ENCODE peak calls at places on chromosomes 2 and 18, in six cellular contexts. One of them, this sample, is unnamed.
A peak's percentile ranks its signal among the peaks of the same experiment; 100 is the strongest.

GRCh38 chr2:190838492-190838910 is 42.1 kb upstream of the GLS start:
- DNase-seq in fibroblast of mammary gland: peak; percentile 80
- DNase-seq in mesendoderm: no peak
- DNase-seq in HAP-1: no peak
- DNase-seq in AG09309: no peak
- DNase-seq in gastrocnemius medialis: no peak
- DNase-seq in this sample: no peak

GRCh38 chr2:175837046-175837445 is 165.0 kb downstream of the LNPK start:
- DNase-seq in fibroblast of mammary gland: peak; percentile 95
- DNase-seq in mesendoderm: peak; percentile 44
- DNase-seq in HAP-1: no peak
- DNase-seq in AG09309: peak; percentile 67
- DNase-seq in gastrocnemius medialis: no peak
- DNase-seq in this sample: no peak

GRCh38 chr2:168734199-168734746 is 68.2 kb upstream of the NOSTRIN start:
- DNase-seq in fibroblast of mammary gland: no peak
- DNase-seq in mesendoderm: no peak
- DNase-seq in HAP-1: no peak
- DNase-seq in AG09309: no peak
- DNase-seq in gastrocnemius medialis: peak; percentile 37
- DNase-seq in this sample: no peak

GRCh38 chr2:60707750-60708371 is 48.2 kb upstream of the PAPOLG start:
- DNase-seq in fibroblast of mammary gland: peak; percentile 38
- DNase-seq in mesendoderm: peak; percentile 25
- DNase-seq in HAP-1: peak; percentile 58
- DNase-seq in AG09309: peak; percentile 7
- DNase-seq in gastrocnemius medialis: no peak
- DNase-seq in this sample: no peak

GRCh38 chr2:80070587-80070986 is 234.0 kb downstream of the LRRTM1 start:
- DNase-seq in fibroblast of mammary gland: no peak
- DNase-seq in mesendoderm: peak; percentile 57
- DNase-seq in HAP-1: no peak
- DNase-seq in AG09309: no peak
- DNase-seq in gastrocnemius medialis: no peak
- DNase-seq in this sample: no peak

GRCh38 chr2:159714586-159714930 is 2.3 kb downstream of the MARCHF7 start:
- DNase-seq in fibroblast of mammary gland: no peak
- DNase-seq in mesendoderm: no peak
- DNase-seq in HAP-1: no peak
- DNase-seq in AG09309: no peak
- DNase-seq in gastrocnemius medialis: no peak
- DNase-seq in this sample: no peak

GRCh38 chr2:38377501-38378258 is 607 bp upstream of the ATL2 start:
- DNase-seq in fibroblast of mammary gland: peak; percentile 83
- DNase-seq in mesendoderm: no peak
- DNase-seq in HAP-1: peak; percentile 92
- DNase-seq in AG09309: peak; percentile 31
- DNase-seq in gastrocnemius medialis: no peak
- DNase-seq in this sample: no peak

GRCh38 chr2:15238028-15238427 is 323.1 kb downstream of the NBAS start:
- DNase-seq in fibroblast of mammary gland: no peak
- DNase-seq in mesendoderm: no peak
- DNase-seq in HAP-1: no peak
- DNase-seq in AG09309: no peak
- DNase-seq in gastrocnemius medialis: no peak
- DNase-seq in this sample: no peak

GRCh38 chr18:33700513-33700976 is 122.5 kb downstream of the ASXL3 start:
- DNase-seq in fibroblast of mammary gland: no peak
- DNase-seq in mesendoderm: no peak
- DNase-seq in HAP-1: no peak
- DNase-seq in AG09309: no peak
- DNase-seq in gastrocnemius medialis: no peak
- DNase-seq in this sample: no peak

GRCh38 chr18:24136967-24137373 is 1.9 kb upstream of the CABYR start:
- DNase-seq in fibroblast of mammary gland: peak; percentile 9
- DNase-seq in mesendoderm: peak; percentile 55
- DNase-seq in HAP-1: no peak
- DNase-seq in AG09309: no peak
- DNase-seq in gastrocnemius medialis: no peak
- DNase-seq in this sample: no peak

GRCh38 chr2:30366199-30366691 is 80.8 kb upstream of the LCLAT1 start:
- DNase-seq in fibroblast of mammary gland: peak; percentile 51
- DNase-seq in mesendoderm: no peak
- DNase-seq in HAP-1: no peak
- DNase-seq in AG09309: no peak
- DNase-seq in gastrocnemius medialis: no peak
- DNase-seq in this sample: no peak

GRCh38 chr2:159476329-159476728 is 140.0 kb downstream of the BAZ2B start:
- DNase-seq in fibroblast of mammary gland: no peak
- DNase-seq in mesendoderm: no peak
- DNase-seq in HAP-1: no peak
- DNase-seq in AG09309: no peak
- DNase-seq in gastrocnemius medialis: no peak
- DNase-seq in this sample: no peak

GRCh38 chr2:30233142-30233961 is 2.0 kb downstream of the LBH start:
- DNase-seq in fibroblast of mammary gland: no peak
- DNase-seq in mesendoderm: peak; percentile 62
- DNase-seq in HAP-1: peak; percentile 29
- DNase-seq in AG09309: no peak
- DNase-seq in gastrocnemius medialis: no peak
- DNase-seq in this sample: no peak

GRCh38 chr18:57813245-57813644 is 10.1 kb upstream of the ATP8B1 start:
- DNase-seq in fibroblast of mammary gland: peak; percentile 94
- DNase-seq in mesendoderm: peak; percentile 84
- DNase-seq in HAP-1: no peak
- DNase-seq in AG09309: peak; percentile 82
- DNase-seq in gastrocnemius medialis: no peak
- DNase-seq in this sample: no peak

GRCh38 chr2:233458031-233458610 is 103.8 kb downstream of the DGKD start:
- DNase-seq in fibroblast of mammary gland: no peak
- DNase-seq in mesendoderm: no peak
- DNase-seq in HAP-1: no peak
- DNase-seq in AG09309: no peak
- DNase-seq in gastrocnemius medialis: no peak
- DNase-seq in this sample: no peak

GRCh38 chr18:79439201-79440023 is 43.7 kb downstream of the NFATC1 start:
- DNase-seq in fibroblast of mammary gland: peak; percentile 35
- DNase-seq in mesendoderm: no peak
- DNase-seq in HAP-1: no peak
- DNase-seq in AG09309: peak; percentile 74
- DNase-seq in gastrocnemius medialis: peak; percentile 71
- DNase-seq in this sample: no peak

GRCh38 chr2:238651306-238652052 is 196.4 kb upstream of the TWIST2 start:
- DNase-seq in fibroblast of mammary gland: no peak
- DNase-seq in mesendoderm: no peak
- DNase-seq in HAP-1: no peak
- DNase-seq in AG09309: no peak
- DNase-seq in gastrocnemius medialis: no peak
- DNase-seq in this sample: no peak

DNA sequence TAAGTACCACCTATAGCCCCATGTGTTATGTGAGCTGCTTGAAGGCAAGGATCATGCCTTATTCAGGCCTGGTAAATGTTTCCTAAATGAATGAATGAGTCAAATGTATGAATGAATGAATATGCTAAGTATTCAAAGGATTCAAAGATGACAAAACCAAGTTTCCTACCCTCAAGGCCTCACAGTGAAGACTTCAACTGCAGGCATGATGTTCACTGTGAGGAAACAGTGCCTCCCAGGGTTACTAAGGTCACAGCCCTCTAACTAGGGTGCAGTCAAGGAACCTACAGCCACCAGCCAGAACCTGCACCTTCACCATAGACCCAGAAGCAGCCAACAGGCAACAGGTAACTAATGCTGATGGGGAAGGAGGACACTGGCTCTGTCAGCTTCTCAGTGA is 69.3 kb downstream of the SUMO1 start:
- DNase-seq in fibroblast of mammary gland: no peak
- DNase-seq in mesendoderm: no peak
- DNase-seq in HAP-1: no peak
- DNase-seq in AG09309: no peak
- DNase-seq in gastrocnemius medialis: no peak
- DNase-seq in this sample: no peak
- H3K4me3 ChIP-seq in fibroblast of mammary gland: no peak overlapping the region
- H3K4me3 ChIP-seq in mesendoderm: no peak overlapping the region
- H3K4me3 ChIP-seq in HAP-1: no peak overlapping the region
- H3K4me3 ChIP-seq in AG09309: no peak overlapping the region
- H3K4me3 ChIP-seq in gastrocnemius medialis: no peak overlapping the region
- H3K4me3 ChIP-seq in this sample: no peak overlapping the region

GRCh38 chr2:64646007-64646880 is 7.5 kb downstream of the SERTAD2 start:
- DNase-seq in fibroblast of mammary gland: peak; percentile 72
- DNase-seq in mesendoderm: peak; percentile 85
- DNase-seq in HAP-1: peak; percentile 75
- DNase-seq in AG09309: no peak
- DNase-seq in gastrocnemius medialis: peak; percentile 63
- DNase-seq in this sample: no peak
- H3K4me3 ChIP-seq in fibroblast of mammary gland: no peak overlapping the region
- H3K4me3 ChIP-seq in mesendoderm: no peak overlapping the region
- H3K4me3 ChIP-seq in HAP-1: no peak overlapping the region
- H3K4me3 ChIP-seq in AG09309: no peak overlapping the region
- H3K4me3 ChIP-seq in gastrocnemius medialis: peak overlapping the region; percentile 60
- H3K4me3 ChIP-seq in this sample: peak overlapping the region; percentile 10

GRCh38 chr18:46028536-46028891 is 43.5 kb downstream of the PSTPIP2 start:
- DNase-seq in fibroblast of mammary gland: no peak
- DNase-seq in mesendoderm: no peak
- DNase-seq in HAP-1: no peak
- DNase-seq in AG09309: no peak
- DNase-seq in gastrocnemius medialis: no peak
- DNase-seq in this sample: no peak
- H3K4me3 ChIP-seq in fibroblast of mammary gland: peak overlapping the region; percentile 48
- H3K4me3 ChIP-seq in mesendoderm: no peak overlapping the region
- H3K4me3 ChIP-seq in HAP-1: no peak overlapping the region
- H3K4me3 ChIP-seq in AG09309: peak overlapping the region; percentile 42
- H3K4me3 ChIP-seq in gastrocnemius medialis: peak overlapping the region; percentile 73
- H3K4me3 ChIP-seq in this sample: peak overlapping the region; percentile 37

GRCh38 chr18:8546677-8547076 is 62.6 kb upstream of the RAB12 start:
- DNase-seq in fibroblast of mammary gland: no peak
- DNase-seq in mesendoderm: peak; percentile 13
- DNase-seq in HAP-1: no peak
- DNase-seq in AG09309: no peak
- DNase-seq in gastrocnemius medialis: no peak
- DNase-seq in this sample: no peak
- H3K4me3 ChIP-seq in fibroblast of mammary gland: no peak overlapping the region
- H3K4me3 ChIP-seq in mesendoderm: no peak overlapping the region
- H3K4me3 ChIP-seq in HAP-1: no peak overlapping the region
- H3K4me3 ChIP-seq in AG09309: no peak overlapping the region
- H3K4me3 ChIP-seq in gastrocnemius medialis: no peak overlapping the region
- H3K4me3 ChIP-seq in this sample: no peak overlapping the region

DNA sequence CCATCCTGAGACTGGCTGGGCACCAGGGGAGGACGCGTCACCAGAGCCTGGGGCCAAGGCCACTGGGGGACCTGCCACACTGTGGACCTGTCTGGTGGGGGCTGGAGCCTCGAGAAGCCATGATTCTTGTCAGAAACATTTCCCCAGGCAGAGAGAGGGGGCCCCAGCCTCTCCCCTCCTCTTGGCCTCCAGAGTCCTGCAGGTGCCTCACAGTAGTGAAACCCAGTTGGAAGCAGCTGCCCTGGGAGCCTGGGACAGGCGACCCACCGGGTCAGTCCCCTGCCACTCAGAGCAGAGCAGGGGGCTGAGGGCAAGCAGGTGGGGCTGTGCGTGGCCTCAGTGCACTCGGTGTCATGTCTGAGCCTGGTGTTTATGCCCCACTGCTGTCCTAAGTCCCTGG is 7.8 kb downstream of the OXER1 start:
- DNase-seq in fibroblast of mammary gland: no peak
- DNase-seq in mesendoderm: no peak
- DNase-seq in HAP-1: no peak
- DNase-seq in AG09309: no peak
- DNase-seq in gastrocnemius medialis: no peak
- DNase-seq in this sample: no peak
- H3K4me3 ChIP-seq in fibroblast of mammary gland: no peak overlapping the region
- H3K4me3 ChIP-seq in mesendoderm: no peak overlapping the region
- H3K4me3 ChIP-seq in HAP-1: no peak overlapping the region
- H3K4me3 ChIP-seq in AG09309: no peak overlapping the region
- H3K4me3 ChIP-seq in gastrocnemius medialis: no peak overlapping the region
- H3K4me3 ChIP-seq in this sample: no peak overlapping the region

GRCh38 chr2:169859423-169859822 is 32.2 kb downstream of the UBR3 start:
- DNase-seq in fibroblast of mammary gland: no peak
- DNase-seq in mesendoderm: no peak
- DNase-seq in HAP-1: no peak
- DNase-seq in AG09309: no peak
- DNase-seq in gastrocnemius medialis: no peak
- DNase-seq in this sample: no peak
- H3K4me3 ChIP-seq in fibroblast of mammary gland: no peak overlapping the region
- H3K4me3 ChIP-seq in mesendoderm: no peak overlapping the region
- H3K4me3 ChIP-seq in HAP-1: no peak overlapping the region
- H3K4me3 ChIP-seq in AG09309: no peak overlapping the region
- H3K4me3 ChIP-seq in gastrocnemius medialis: no peak overlapping the region
- H3K4me3 ChIP-seq in this sample: no peak overlapping the region